ENCODE peak calls at places on chromosomes 16 and 17, in ten cellular contexts. One of them, this sample, is unnamed.

GRCh38 chr16:56931253-56931768 is 631 bp upstream of the HERPUD1 start:
- DNase-seq in dorsolateral prefrontal cortex: no peak
- DNase-seq in tibial nerve: peak; percentile 36
- DNase-seq in kidney epithelial cell: no peak
- DNase-seq in heart left ventricle: no peak
- DNase-seq in cardiac muscle cell: no peak
- DNase-seq in ovary: peak; percentile 43
- DNase-seq in cardiac fibroblast: no peak
- DNase-seq in uterus: no peak
- DNase-seq in GM12865: peak; percentile 79
- DNase-seq in this sample: no peak

GRCh38 chr16:49703494-49703893 is 152.4 kb downstream of the ZNF423 start:
- DNase-seq in dorsolateral prefrontal cortex: no peak
- DNase-seq in tibial nerve: no peak
- DNase-seq in kidney epithelial cell: no peak
- DNase-seq in heart left ventricle: no peak
- DNase-seq in cardiac muscle cell: no peak
- DNase-seq in ovary: no peak
- DNase-seq in cardiac fibroblast: no peak
- DNase-seq in uterus: no peak
- DNase-seq in GM12865: no peak
- DNase-seq in this sample: no peak

GRCh38 chr16:6297666-6298435 is 1034.8 kb upstream of the RBFOX1 start:
- DNase-seq in dorsolateral prefrontal cortex: no peak
- DNase-seq in tibial nerve: no peak
- DNase-seq in kidney epithelial cell: no peak
- DNase-seq in heart left ventricle: no peak
- DNase-seq in cardiac muscle cell: no peak
- DNase-seq in ovary: no peak
- DNase-seq in cardiac fibroblast: no peak
- DNase-seq in uterus: no peak
- DNase-seq in GM12865: no peak
- DNase-seq in this sample: no peak

GRCh38 chr16:24535827-24536226 is 3.5 kb upstream of the RBBP6 start:
- DNase-seq in dorsolateral prefrontal cortex: no peak
- DNase-seq in tibial nerve: no peak
- DNase-seq in kidney epithelial cell: no peak
- DNase-seq in heart left ventricle: no peak
- DNase-seq in cardiac muscle cell: no peak
- DNase-seq in ovary: no peak
- DNase-seq in cardiac fibroblast: no peak
- DNase-seq in uterus: no peak
- DNase-seq in GM12865: no peak
- DNase-seq in this sample: no peak

GRCh38 chr17:78205124-78205775 is 8.8 kb upstream of the BIRC5 start:
- DNase-seq in dorsolateral prefrontal cortex: no peak
- DNase-seq in tibial nerve: no peak
- DNase-seq in kidney epithelial cell: no peak
- DNase-seq in heart left ventricle: no peak
- DNase-seq in cardiac muscle cell: no peak
- DNase-seq in ovary: no peak
- DNase-seq in cardiac fibroblast: no peak
- DNase-seq in uterus: no peak
- DNase-seq in GM12865: no peak
- DNase-seq in this sample: no peak

GRCh38 chr17:76947771-76948170 is 79.6 kb downstream of the MGAT5B start:
- DNase-seq in dorsolateral prefrontal cortex: no peak
- DNase-seq in tibial nerve: no peak
- DNase-seq in kidney epithelial cell: no peak
- DNase-seq in heart left ventricle: no peak
- DNase-seq in cardiac muscle cell: no peak
- DNase-seq in ovary: no peak
- DNase-seq in cardiac fibroblast: no peak
- DNase-seq in uterus: no peak
- DNase-seq in GM12865: no peak
- DNase-seq in this sample: no peak

GRCh38 chr17:16068323-16068722 is 68.7 kb downstream of the TTC19 start:
- DNase-seq in dorsolateral prefrontal cortex: no peak
- DNase-seq in tibial nerve: no peak
- DNase-seq in kidney epithelial cell: no peak
- DNase-seq in heart left ventricle: no peak
- DNase-seq in cardiac muscle cell: no peak
- DNase-seq in ovary: no peak
- DNase-seq in cardiac fibroblast: peak; percentile 18
- DNase-seq in uterus: no peak
- DNase-seq in GM12865: no peak
- DNase-seq in this sample: no peak

GRCh38 chr16:63938661-63939060 is 1183.2 kb downstream of the CDH11 start:
- DNase-seq in dorsolateral prefrontal cortex: no peak
- DNase-seq in tibial nerve: no peak
- DNase-seq in kidney epithelial cell: no peak
- DNase-seq in heart left ventricle: no peak
- DNase-seq in cardiac muscle cell: peak; percentile 3
- DNase-seq in ovary: no peak
- DNase-seq in cardiac fibroblast: peak; percentile 10
- DNase-seq in uterus: no peak
- DNase-seq in GM12865: no peak
- DNase-seq in this sample: no peak

GRCh38 chr16:21097151-21097550 is 53.5 kb downstream of the DNAH3 start:
- DNase-seq in dorsolateral prefrontal cortex: no peak
- DNase-seq in tibial nerve: no peak
- DNase-seq in kidney epithelial cell: no peak
- DNase-seq in heart left ventricle: no peak
- DNase-seq in cardiac muscle cell: no peak
- DNase-seq in ovary: no peak
- DNase-seq in cardiac fibroblast: peak; percentile 76
- DNase-seq in uterus: no peak
- DNase-seq in GM12865: no peak
- DNase-seq in this sample: no peak

GRCh38 chr16:79673635-79674034 is 73.1 kb upstream of the MAF start:
- DNase-seq in dorsolateral prefrontal cortex: no peak
- DNase-seq in tibial nerve: no peak
- DNase-seq in kidney epithelial cell: no peak
- DNase-seq in heart left ventricle: no peak
- DNase-seq in cardiac muscle cell: no peak
- DNase-seq in ovary: no peak
- DNase-seq in cardiac fibroblast: no peak
- DNase-seq in uterus: no peak
- DNase-seq in GM12865: no peak
- DNase-seq in this sample: no peak

GRCh38 chr17:14300628-14301278 is at the start of gene HS3ST3B1:
- DNase-seq in dorsolateral prefrontal cortex: peak; percentile 85
- DNase-seq in tibial nerve: peak; percentile 95
- DNase-seq in kidney epithelial cell: peak; percentile 98
- DNase-seq in heart left ventricle: peak; percentile 99
- DNase-seq in cardiac muscle cell: peak; percentile 100
- DNase-seq in ovary: peak; percentile 99
- DNase-seq in cardiac fibroblast: peak; percentile 99
- DNase-seq in uterus: peak; percentile 97
- DNase-seq in GM12865: peak; percentile 87
- DNase-seq in this sample: peak; percentile 57

GRCh38 chr17:76714822-76715461 is 4.2 kb upstream of the MXRA7 start:
- DNase-seq in dorsolateral prefrontal cortex: peak; percentile 81
- DNase-seq in tibial nerve: peak; percentile 89
- DNase-seq in kidney epithelial cell: no peak
- DNase-seq in heart left ventricle: peak; percentile 59
- DNase-seq in cardiac muscle cell: peak; percentile 70
- DNase-seq in ovary: peak; percentile 89
- DNase-seq in cardiac fibroblast: peak; percentile 72
- DNase-seq in uterus: peak; percentile 74
- DNase-seq in GM12865: peak; percentile 64
- DNase-seq in this sample: no peak

GRCh38 chr16:85286066-85286712 is 173.9 kb upstream of the CIBAR2 start:
- DNase-seq in dorsolateral prefrontal cortex: peak; percentile 93
- DNase-seq in tibial nerve: peak; percentile 63
- DNase-seq in kidney epithelial cell: no peak
- DNase-seq in heart left ventricle: peak; percentile 90
- DNase-seq in cardiac muscle cell: peak; percentile 84
- DNase-seq in ovary: no peak
- DNase-seq in cardiac fibroblast: peak; percentile 51
- DNase-seq in uterus: peak; percentile 58
- DNase-seq in GM12865: no peak
- DNase-seq in this sample: no peak

GRCh38 chr17:82330322-82331239 is 3.0 kb downstream of the SECTM1 start:
- DNase-seq in dorsolateral prefrontal cortex: no peak
- DNase-seq in tibial nerve: no peak
- DNase-seq in kidney epithelial cell: peak; percentile 31
- DNase-seq in heart left ventricle: no peak
- DNase-seq in cardiac muscle cell: peak; percentile 75
- DNase-seq in ovary: peak; percentile 62
- DNase-seq in cardiac fibroblast: peak; percentile 86
- DNase-seq in uterus: no peak
- DNase-seq in GM12865: peak; percentile 49
- DNase-seq in this sample: no peak

GRCh38 chr17:79324219-79324618 is 249.6 kb downstream of the ENGASE start:
- DNase-seq in dorsolateral prefrontal cortex: no peak
- DNase-seq in tibial nerve: no peak
- DNase-seq in kidney epithelial cell: no peak
- DNase-seq in heart left ventricle: no peak
- DNase-seq in cardiac muscle cell: no peak
- DNase-seq in ovary: no peak
- DNase-seq in cardiac fibroblast: no peak
- DNase-seq in uterus: no peak
- DNase-seq in GM12865: no peak
- DNase-seq in this sample: no peak

GRCh38 chr16:55508941-55509920 is at the start of gene LPCAT2:
- DNase-seq in dorsolateral prefrontal cortex: peak; percentile 80
- DNase-seq in tibial nerve: peak; percentile 90
- DNase-seq in kidney epithelial cell: peak; percentile 52
- DNase-seq in heart left ventricle: peak; percentile 90
- DNase-seq in cardiac muscle cell: peak; percentile 91
- DNase-seq in ovary: peak; percentile 91
- DNase-seq in cardiac fibroblast: peak; percentile 90
- DNase-seq in uterus: peak; percentile 88
- DNase-seq in GM12865: peak; percentile 38
- DNase-seq in this sample: no peak

GRCh38 chr16:27174798-27175197 is 28.5 kb upstream of the KDM8 start:
- DNase-seq in dorsolateral prefrontal cortex: no peak
- DNase-seq in tibial nerve: no peak
- DNase-seq in kidney epithelial cell: peak; percentile 16
- DNase-seq in heart left ventricle: no peak
- DNase-seq in cardiac muscle cell: peak; percentile 20
- DNase-seq in ovary: no peak
- DNase-seq in cardiac fibroblast: peak; percentile 48
- DNase-seq in uterus: no peak
- DNase-seq in GM12865: no peak
- DNase-seq in this sample: no peak

GRCh38 chr16:24999856-25000447 is 15.2 kb downstream of the ARHGAP17 start:
- DNase-seq in dorsolateral prefrontal cortex: no peak
- DNase-seq in tibial nerve: no peak
- DNase-seq in kidney epithelial cell: no peak
- DNase-seq in heart left ventricle: no peak
- DNase-seq in cardiac muscle cell: no peak
- DNase-seq in ovary: no peak
- DNase-seq in cardiac fibroblast: no peak
- DNase-seq in uterus: no peak
- DNase-seq in GM12865: no peak
- DNase-seq in this sample: no peak

DNA sequence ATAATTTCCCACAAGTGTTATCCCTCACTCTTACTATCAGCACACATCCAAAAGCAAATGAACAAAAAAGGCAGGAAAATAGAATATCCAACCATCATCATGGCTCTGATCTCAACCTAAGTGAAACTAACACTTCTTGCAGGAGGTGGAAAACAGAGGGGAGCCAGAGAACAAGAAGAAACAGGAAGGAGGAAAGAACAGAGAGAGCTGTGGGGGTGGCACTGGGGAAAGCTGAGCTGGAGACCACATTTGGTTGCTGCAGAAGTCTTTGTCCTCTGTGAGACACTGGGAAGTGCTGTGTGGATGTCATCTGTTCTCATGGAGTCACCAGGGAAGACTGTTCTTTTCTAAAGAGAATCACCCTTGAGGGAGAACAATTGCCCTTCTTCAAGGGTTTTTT is 34.7 kb downstream of the GRB7 start:
- DNase-seq in dorsolateral prefrontal cortex: peak; percentile 63
- DNase-seq in tibial nerve: no peak
- DNase-seq in kidney epithelial cell: no peak
- DNase-seq in heart left ventricle: no peak
- DNase-seq in cardiac muscle cell: no peak
- DNase-seq in ovary: no peak
- DNase-seq in cardiac fibroblast: no peak
- DNase-seq in uterus: no peak
- DNase-seq in GM12865: no peak
- DNase-seq in this sample: no peak
- H3K4me3 ChIP-seq in dorsolateral prefrontal cortex: no peak overlapping the region
- H3K4me3 ChIP-seq in tibial nerve: no peak overlapping the region
- H3K4me3 ChIP-seq in kidney epithelial cell: no peak overlapping the region
- H3K4me3 ChIP-seq in heart left ventricle: no peak overlapping the region
- H3K4me3 ChIP-seq in cardiac muscle cell: no peak overlapping the region
- H3K4me3 ChIP-seq in ovary: no peak overlapping the region
- H3K4me3 ChIP-seq in cardiac fibroblast: no peak overlapping the region
- H3K4me3 ChIP-seq in uterus: no peak overlapping the region
- H3K4me3 ChIP-seq in GM12865: peak overlapping the region; percentile 90
- H3K4me3 ChIP-seq in this sample: no peak overlapping the region

DNA sequence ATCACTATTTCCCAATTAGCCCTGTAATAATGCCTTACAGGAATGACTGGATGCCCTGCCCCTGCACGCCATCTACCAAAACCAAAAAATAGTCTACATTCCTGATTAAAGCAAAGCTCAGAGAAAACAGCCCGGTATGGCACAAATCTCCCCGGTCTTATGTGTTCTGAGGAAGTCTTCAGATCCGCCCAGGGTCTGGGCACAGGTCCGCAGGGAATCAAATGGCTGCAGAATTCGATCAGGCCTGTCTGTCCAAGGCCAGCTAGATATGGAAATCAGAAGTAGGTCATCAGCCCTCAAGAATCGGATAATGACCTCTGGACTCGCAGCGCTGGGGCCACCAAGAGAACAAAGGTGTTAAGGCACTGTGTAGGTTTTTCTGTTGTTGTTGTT is 171.0 kb downstream of the ZFHX3 start:
- DNase-seq in dorsolateral prefrontal cortex: no peak
- DNase-seq in tibial nerve: no peak
- DNase-seq in kidney epithelial cell: no peak
- DNase-seq in heart left ventricle: no peak
- DNase-seq in cardiac muscle cell: peak; percentile 46
- DNase-seq in ovary: no peak
- DNase-seq in cardiac fibroblast: peak; percentile 62
- DNase-seq in uterus: no peak
- DNase-seq in GM12865: no peak
- DNase-seq in this sample: no peak
- TF ChIP-seq CTCF in dorsolateral prefrontal cortex: no peak
- TF ChIP-seq CTCF in tibial nerve: no peak
- TF ChIP-seq CTCF in kidney epithelial cell: no peak
- TF ChIP-seq CTCF in heart left ventricle: no peak
- TF ChIP-seq CTCF in cardiac muscle cell: no peak
- TF ChIP-seq CTCF in ovary: no peak
- TF ChIP-seq CTCF in cardiac fibroblast: no peak
- TF ChIP-seq CTCF in uterus: no peak
- TF ChIP-seq CTCF in GM12865: no peak
- TF ChIP-seq CTCF in this sample: no peak

GRCh38 chr17:29587591-29587990 is 1.9 kb downstream of the GIT1 start:
- DNase-seq in dorsolateral prefrontal cortex: no peak
- DNase-seq in tibial nerve: no peak
- DNase-seq in kidney epithelial cell: no peak
- DNase-seq in heart left ventricle: peak; percentile 21
- DNase-seq in cardiac muscle cell: no peak
- DNase-seq in ovary: no peak
- DNase-seq in cardiac fibroblast: no peak
- DNase-seq in uterus: no peak
- DNase-seq in GM12865: no peak
- DNase-seq in this sample: no peak
- H3K4me3 ChIP-seq in dorsolateral prefrontal cortex: peak overlapping the region; percentile 69
- H3K4me3 ChIP-seq in tibial nerve: peak overlapping the region; percentile 97
- H3K4me3 ChIP-seq in kidney epithelial cell: peak overlapping the region; percentile 73
- H3K4me3 ChIP-seq in heart left ventricle: no peak overlapping the region
- H3K4me3 ChIP-seq in cardiac muscle cell: no peak overlapping the region
- H3K4me3 ChIP-seq in ovary: no peak overlapping the region
- H3K4me3 ChIP-seq in cardiac fibroblast: peak overlapping the region; percentile 90
- H3K4me3 ChIP-seq in uterus: no peak overlapping the region
- H3K4me3 ChIP-seq in GM12865: no peak overlapping the region
- H3K4me3 ChIP-seq in this sample: peak overlapping the region; percentile 66

GRCh38 chr16:53099318-53100130 is 44.7 kb downstream of the CHD9 start:
- DNase-seq in dorsolateral prefrontal cortex: peak; percentile 91
- DNase-seq in tibial nerve: peak; percentile 70
- DNase-seq in kidney epithelial cell: peak; percentile 81
- DNase-seq in heart left ventricle: peak; percentile 98
- DNase-seq in cardiac muscle cell: peak; percentile 97
- DNase-seq in ovary: peak; percentile 91
- DNase-seq in cardiac fibroblast: peak; percentile 93
- DNase-seq in uterus: peak; percentile 92
- DNase-seq in GM12865: peak; percentile 90
- DNase-seq in this sample: peak; percentile 78
- TF ChIP-seq CTCF in dorsolateral prefrontal cortex: no peak
- TF ChIP-seq CTCF in tibial nerve: no peak
- TF ChIP-seq CTCF in kidney epithelial cell: no peak
- TF ChIP-seq CTCF in heart left ventricle: no peak
- TF ChIP-seq CTCF in cardiac muscle cell: no peak
- TF ChIP-seq CTCF in ovary: no peak
- TF ChIP-seq CTCF in cardiac fibroblast: no peak
- TF ChIP-seq CTCF in uterus: no peak
- TF ChIP-seq CTCF in GM12865: no peak
- TF ChIP-seq CTCF in this sample: no peak